ENCODE peak calls at places on chromosomes 16 and 17, in five cellular contexts. Y is GM10248, Q is tibial artery, G is fibroblast of pulmonary artery, S is neural crest cell. H is an unnamed sample.

GRCh38 chr17:1563786-1564613 is 1.4 kb upstream of the PITPNA start:
- DNase-seq in G (no peak), S (no peak), Y (no peak), Q (no peak), H (no peak)

GRCh38 chr16:88381820-88382451 is 823 bp upstream of the ZNF469 start:
- DNase-seq in Y (no peak), S (no peak), Q (no peak), G (no peak), H (no peak)

GRCh38 chr17:66855204-66855603 is 20.3 kb downstream of the CACNG5 start:
- DNase-seq in Y (no peak), G (no peak), Q (no peak), S (no peak), H (no peak)

GRCh38 chr17:40605301-40605700 is 40.0 kb upstream of the CCR7 start:
- DNase-seq in S (no peak), Q (no peak), G (no peak), Y (no peak), H (no peak)

GRCh38 chr17:59415397-59415796 is 83.9 kb downstream of the YPEL2 start:
- DNase-seq in G (no peak), S (no peak), Q (no peak), Y (no peak), H (no peak)

GRCh38 chr16:72927199-72928088 is 120.5 kb downstream of the ZFHX3 start:
- DNase-seq in S (no peak), Q (no peak), G (peak; percentile 58), Y (no peak), H (no peak)

GRCh38 chr17:18362509-18363020 is 785 bp downstream of the SHMT1 start:
- DNase-seq in Q (peak; percentile 74), S (peak; percentile 3), G (peak; percentile 11), Y (no peak), H (no peak)

GRCh38 chr16:84218961-84219360 is 20.9 kb downstream of the KCNG4 start:
- DNase-seq in G (no peak), S (no peak), Y (no peak), Q (no peak), H (no peak)

GRCh38 chr17:1553354-1554266 is 9.0 kb downstream of the PITPNA start:
- DNase-seq in G (no peak), Y (no peak), S (no peak), Q (no peak), H (no peak)

GRCh38 chr16:21684199-21684598 is 20.4 kb downstream of the OTOA start:
- DNase-seq in S (peak; percentile 23), G (peak; percentile 4), Q (no peak), Y (peak; percentile 28), H (no peak)

GRCh38 chr17:2239882-2240430 is 63.6 kb downstream of the SMG6 start:
- DNase-seq in G (peak; percentile 89), Y (peak; percentile 71), Q (peak; percentile 79), S (no peak), H (peak; percentile 69)

GRCh38 chr16:397736-398332 is 835 bp downstream of the NME4 start:
- DNase-seq in Y (peak; percentile 57), S (peak; percentile 73), Q (peak; percentile 83), G (peak; percentile 61), H (peak; percentile 60)

GRCh38 chr17:75922173-75922961 is 17.7 kb upstream of the MRPL38 start:
- DNase-seq in S (no peak), G (no peak), Q (no peak), Y (no peak), H (no peak)

GRCh38 chr17:3851461-3852100 is 5.5 kb upstream of the NCBP3 start:
- DNase-seq in G (no peak), S (no peak), Q (no peak), Y (no peak), H (no peak)

GRCh38 chr17:31680126-31680525 is 178.9 kb downstream of the COPRS start:
- DNase-seq in G (no peak), S (no peak), Q (no peak), Y (peak; percentile 52), H (peak; percentile 46)

GRCh38 chr16:9437115-9437514 is 345.7 kb downstream of the HAPSTR1 start:
- DNase-seq in Y (no peak), Q (no peak), G (no peak), S (no peak), H (no peak)

GRCh38 chr17:78724544-78724943 is 57.5 kb downstream of the CYTH1 start:
- DNase-seq in S (no peak), G (no peak), Y (no peak), Q (no peak), H (no peak)

GRCh38 chr17:2796164-2797140 is at the start of gene RAP1GAP2:
- DNase-seq in Q (peak; percentile 73), Y (no peak), S (no peak), G (no peak), H (no peak)

DNA sequence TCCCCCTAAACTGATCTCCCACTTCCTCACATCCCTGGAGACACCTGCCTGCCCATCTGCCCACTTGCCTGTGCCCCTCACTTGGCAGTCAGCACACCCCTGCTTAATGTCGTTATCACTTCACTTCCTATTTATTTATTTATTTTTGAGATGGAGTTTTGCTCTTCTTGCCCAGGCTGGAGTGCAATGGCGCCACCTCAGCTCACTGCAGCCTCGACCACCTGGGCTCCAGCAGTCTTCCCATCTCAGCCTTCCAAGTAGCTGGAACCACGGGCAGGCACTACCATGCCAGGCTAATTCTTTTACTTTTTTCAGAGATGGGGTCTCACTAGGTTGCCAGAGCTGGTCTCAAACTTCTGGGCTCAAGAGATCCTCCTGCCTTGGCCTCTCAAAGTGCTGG is 23.5 kb upstream of the PHOSPHO1 start:
- DNase-seq in Q (no peak), G (no peak), Y (no peak), S (no peak), H (no peak)
- TF ChIP-seq CTCF in Q (no peak), G (no peak), Y (no peak), S (no peak), H (no peak)

DNA sequence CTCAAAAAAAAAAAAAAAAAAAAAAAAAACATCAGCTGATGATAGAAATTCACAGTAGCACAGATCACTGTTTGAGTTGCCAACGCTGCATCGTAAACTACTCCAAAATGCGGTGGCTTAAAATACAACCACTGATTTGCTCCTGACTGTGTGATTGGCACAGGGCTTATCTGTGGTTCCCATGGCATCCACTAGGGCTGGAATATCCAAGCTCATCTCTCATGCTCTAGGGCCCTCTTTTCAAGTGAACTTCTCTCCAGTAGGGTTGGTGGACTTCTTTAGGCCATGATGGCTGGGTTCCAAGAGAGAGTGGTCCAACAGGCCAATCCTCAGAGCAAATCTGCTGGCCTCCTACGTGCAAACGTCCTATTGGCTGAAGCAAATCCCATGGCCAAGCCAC is 15.9 kb upstream of the GPRC5B start:
- DNase-seq in Q (no peak), Y (no peak), G (no peak), S (no peak), H (no peak)
- TF ChIP-seq CTCF in Q (no peak), Y (no peak), G (no peak), S (peak; percentile 20), H (no peak)

GRCh38 chr17:48487221-48487620 is 43.6 kb downstream of the HOXB1 start:
- DNase-seq in Q (no peak), Y (no peak), S (no peak), G (no peak), H (no peak)

GRCh38 chr17:48484256-48484655 is 46.6 kb downstream of the HOXB1 start:
- DNase-seq in Y (no peak), G (no peak), S (no peak), Q (no peak), H (no peak)

GRCh38 chr17:48484850-48485249 is 46.0 kb downstream of the HOXB1 start:
- DNase-seq in S (no peak), G (no peak), Y (no peak), Q (no peak), H (no peak)

GRCh38 chr17:48488548-48489106 is 42.2 kb downstream of the HOXB1 start:
- DNase-seq in S (no peak), G (no peak), Y (no peak), Q (no peak), H (no peak)

GRCh38 chr17:48486557-48486956 is 44.3 kb downstream of the HOXB1 start:
- DNase-seq in S (no peak), G (peak; percentile 91), Q (no peak), Y (no peak), H (no peak)
- TF ChIP-seq CTCF in S (no peak), G (peak; percentile 29), Q (no peak), Y (no peak), H (no peak)

GRCh38 chr17:42388381-42389134 is at the start of gene STAT3:
- DNase-seq in S (peak; percentile 100), Y (peak; percentile 98), G (peak; percentile 100), Q (peak; percentile 100), H (peak; percentile 99)
- TF ChIP-seq CTCF in S (no peak), Y (no peak), G (no peak), Q (no peak), H (no peak)

DNA sequence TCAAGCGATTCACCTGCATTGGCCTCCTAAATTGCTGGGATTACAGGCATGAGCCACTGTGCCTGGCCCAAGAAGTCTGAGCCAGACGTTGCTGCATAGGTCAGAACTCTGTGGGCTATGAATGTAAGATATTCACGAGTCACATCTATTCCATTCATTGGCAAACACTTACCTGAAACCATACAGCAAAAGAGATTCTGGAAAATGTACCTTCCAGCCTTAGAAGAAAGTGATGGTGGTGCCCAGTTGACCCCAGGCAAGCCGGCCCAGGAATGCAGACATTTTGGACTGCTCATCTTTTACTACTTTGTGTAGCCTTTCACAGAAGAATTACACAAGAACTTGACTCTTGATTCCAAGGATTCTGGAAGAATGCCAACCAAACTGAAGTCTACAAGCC is 135.6 kb upstream of the N4BP1 start:
- DNase-seq in Q (no peak), Y (no peak), S (no peak), G (no peak), H (no peak)
- TF ChIP-seq CTCF in Q (no peak), Y (no peak), S (no peak), G (no peak), H (no peak)

GRCh38 chr17:7098802-7099459 is 15.7 kb downstream of the ASGR2 start:
- DNase-seq in S (no peak), G (no peak), Y (no peak), Q (no peak), H (no peak)
- TF ChIP-seq CTCF in S (no peak), G (no peak), Y (no peak), Q (no peak), H (no peak)

GRCh38 chr17:19398301-19399181 is 11.6 kb upstream of the MFAP4 start:
- DNase-seq in G (peak; percentile 86), S (no peak), Q (peak; percentile 79), Y (no peak), H (no peak)

GRCh38 chr17:19392303-19392702 is 5.3 kb upstream of the MFAP4 start:
- DNase-seq in G (no peak), Y (no peak), Q (no peak), S (no peak), H (no peak)

GRCh38 chr17:19401321-19402010 is 9.6 kb upstream of the RNF112 start:
- DNase-seq in G (no peak), Q (no peak), Y (no peak), S (no peak), H (no peak)

GRCh38 chr17:19399750-19400450 is 11.1 kb upstream of the RNF112 start:
- DNase-seq in Y (no peak), G (no peak), Q (no peak), S (no peak), H (no peak)

GRCh38 chr17:19397556-19398041 is 10.6 kb upstream of the MFAP4 start:
- DNase-seq in G (no peak), S (no peak), Y (no peak), Q (no peak), H (no peak)
- TF ChIP-seq CTCF in G (no peak), S (no peak), Y (no peak), Q (no peak), H (peak; percentile 58)

GRCh38 chr16:18943414-18943813 is 17.2 kb upstream of the SMG1 start:
- DNase-seq in G (no peak), S (no peak), Y (no peak), Q (no peak), H (no peak)
- TF ChIP-seq CTCF in G (no peak), S (no peak), Y (no peak), Q (no peak), H (no peak)

GRCh38 chr16:1941162-1941923 is 1.7 kb downstream of the MSRB1 start:
- DNase-seq in S (no peak), Q (no peak), Y (no peak), G (no peak), H (no peak)
- TF ChIP-seq CTCF in S (peak; percentile 14), Q (no peak), Y (no peak), G (no peak), H (no peak)